ENCODE peak calls at places on chromosome 12, in nine cellular contexts. Y is body of pancreas; Z is tibial artery; C is naive thymus-derived CD4-positive, alpha-beta T cell; V is brain microvascular endothelial cell; S is stomach; W is mammary epithelial cell; D is tibial nerve; H is AG04450. E is an unnamed sample. For H3K27me3, the result is how much of the 10 kb centered on the place peaks cover.

GRCh38 chr12:47744005-47744651 is 14.6 kb downstream of the RAPGEF3 start:
- DNase-seq in V (no peak), W (peak), C (peak), Y (peak), D (no peak), Z (no peak), S (peak), H (no peak), E (peak)

GRCh38 chr12:48165089-48166031 is 8.0 kb upstream of the ASB8 start:
- DNase-seq in D (no peak), Z (no peak), S (no peak), W (peak), V (no peak), H (peak), Y (no peak), C (peak), E (no peak)

GRCh38 chr12:128245106-128245505 is 21.9 kb upstream of the TMEM132C start:
- DNase-seq in W (no peak), S (no peak), D (no peak), C (no peak), H (no peak), Z (no peak), V (no peak), Y (no peak), E (no peak)

GRCh38 chr12:47636908-47637780 is 68.7 kb downstream of the RPAP3 start:
- DNase-seq in C (no peak), D (no peak), Z (no peak), Y (peak), H (no peak), W (peak), V (peak), S (peak), E (peak)

GRCh38 chr12:128573907-128574306 is 249.9 kb downstream of the SLC15A4 start:
- DNase-seq in Z (no peak), S (no peak), W (no peak), C (no peak), D (no peak), H (no peak), V (no peak), Y (no peak), E (no peak)

GRCh38 chr12:111056618-111057521 is 136.5 kb upstream of the MYL2 start:
- DNase-seq in Y (no peak), V (no peak), W (no peak), H (no peak), Z (no peak), S (no peak), D (no peak), C (peak), E (peak)

GRCh38 chr12:98896938-98897337 is 251.8 kb downstream of the APAF1 start:
- DNase-seq in S (no peak), V (no peak), C (no peak), H (no peak), W (no peak), Z (no peak), D (no peak), Y (no peak), E (no peak)

GRCh38 chr12:80165741-80166140 is 66.4 kb downstream of the OTOGL start:
- DNase-seq in Z (no peak), V (no peak), W (no peak), H (no peak), S (no peak), C (no peak), Y (no peak), D (no peak), E (no peak)

GRCh38 chr12:115661103-115661502 is 616.4 kb downstream of the MED13L start:
- DNase-seq in C (no peak), W (no peak), H (no peak), D (no peak), Y (no peak), S (peak), Z (no peak), V (no peak), E (no peak)

GRCh38 chr12:31431721-31432120 is 105.8 kb upstream of the SINHCAF start:
- DNase-seq in D (no peak), V (peak), H (peak), W (no peak), S (no peak), Z (no peak), C (no peak), Y (no peak), E (no peak)

GRCh38 chr12:8860165-8860961 is 37.9 kb downstream of the A2ML1 start:
- DNase-seq in C (peak), D (peak), V (peak), H (no peak), Y (peak), Z (peak), W (peak), S (peak), E (no peak)

GRCh38 chr12:10227648-10228047 is 15.0 kb downstream of the GABARAPL1 start:
- DNase-seq in D (no peak), S (no peak), C (no peak), V (no peak), Y (no peak), H (no peak), Z (no peak), W (no peak), E (no peak)

GRCh38 chr12:13194462-13195110 is 1.9 kb upstream of the EMP1 start:
- DNase-seq in W (peak), C (no peak), S (no peak), D (no peak), V (no peak), Z (no peak), H (no peak), Y (no peak), E (no peak)

GRCh38 chr12:124450376-124450750 is 117.0 kb downstream of the NCOR2 start:
- DNase-seq in V (no peak), S (no peak), D (no peak), Z (peak), Y (no peak), W (no peak), C (no peak), H (no peak), E (peak)

GRCh38 chr12:113932411-113933196 is 33.5 kb downstream of the RBM19 start:
- DNase-seq in S (no peak), W (no peak), V (peak), D (no peak), C (no peak), Y (no peak), Z (no peak), H (no peak), E (no peak)

GRCh38 chr12:56792678-56793077 is 29.6 kb downstream of the HSD17B6 start:
- DNase-seq in Z (no peak), H (no peak), W (no peak), D (no peak), S (no peak), V (no peak), C (no peak), Y (no peak), E (no peak)

GRCh38 chr12:79997115-79997805 is 62.4 kb upstream of the PPP1R12A start:
- DNase-seq in H (no peak), Z (no peak), S (no peak), Y (no peak), D (no peak), V (no peak), C (no peak), W (no peak), E (no peak)

GRCh38 chr12:79725987-79726386 is 35.2 kb upstream of the PAWR start:
- DNase-seq in Y (no peak), C (no peak), H (peak), W (peak), V (peak), D (no peak), S (no peak), Z (no peak), E (no peak)

GRCh38 chr12:126734738-126735137 is 1532.2 kb upstream of the TMEM132C start:
- DNase-seq in C (no peak), Z (no peak), H (no peak), W (no peak), Y (no peak), D (no peak), V (no peak), S (no peak), E (no peak)

GRCh38 chr12:69101505-69101904 is 137.9 kb upstream of the CPSF6 start:
- DNase-seq in S (no peak), H (no peak), V (no peak), Y (peak), W (no peak), D (no peak), C (no peak), Z (no peak), E (no peak)

GRCh38 chr12:4046150-4046845 is 173.1 kb upstream of the PARP11 start:
- DNase-seq in V (no peak), Y (no peak), H (no peak), D (no peak), C (no peak), S (no peak), W (no peak), Z (no peak), E (no peak)

GRCh38 chr12:57889541-57889989 is 43.0 kb upstream of the CTDSP2 start:
- DNase-seq in S (no peak), W (no peak), H (peak), D (peak), C (no peak), V (peak), Z (peak), Y (peak), E (peak)

GRCh38 chr12:89497005-89497404 is 27.6 kb downstream of the GALNT4 start:
- DNase-seq in Z (no peak), C (no peak), H (no peak), V (no peak), W (no peak), Y (no peak), D (no peak), S (peak), E (no peak)

GRCh38 chr12:4191642-4192041 is 81.9 kb upstream of the CCND2 start:
- DNase-seq in D (no peak), C (no peak), H (no peak), W (no peak), Z (no peak), S (no peak), Y (no peak), V (no peak), E (no peak)

GRCh38 chr12:116881867-116882507 is 746 bp upstream of the HRK start:
- DNase-seq in V (no peak), W (no peak), Y (no peak), C (no peak), H (no peak), D (no peak), Z (no peak), S (no peak), E (no peak)

GRCh38 chr12:56114084-56114483 is 2.3 kb upstream of the RPL41 start:
- DNase-seq in Z (no peak), Y (no peak), D (no peak), C (no peak), S (no peak), V (no peak), W (no peak), H (no peak), E (no peak)

GRCh38 chr12:79674629-79675028 is 16.1 kb downstream of the PAWR start:
- DNase-seq in Y (no peak), V (peak), S (no peak), C (no peak), H (no peak), W (peak), Z (no peak), D (no peak), E (no peak)

GRCh38 chr12:76252031-76252430 is 96.2 kb downstream of the BBS10 start:
- DNase-seq in C (no peak), Z (no peak), W (no peak), V (no peak), H (no peak), Y (no peak), S (no peak), D (no peak), E (no peak)

GRCh38 chr12:98543701-98544100 is 28.3 kb downstream of the TMPO start:
- DNase-seq in D (no peak), Y (no peak), W (no peak), H (no peak), S (no peak), Z (no peak), C (no peak), V (no peak), E (no peak)

GRCh38 chr12:65955418-65955817 is 131.1 kb downstream of the HMGA2 start:
- DNase-seq in Z (no peak), S (no peak), D (no peak), H (no peak), W (peak), Y (no peak), C (no peak), V (no peak), E (no peak)

GRCh38 chr12:96323906-96324305 is 76.3 kb downstream of the CDK17 start:
- DNase-seq in Z (no peak), V (no peak), S (no peak), C (no peak), D (no peak), H (no peak), Y (no peak), W (no peak), E (no peak)

GRCh38 chr12:125645724-125646123 is 580.5 kb downstream of the AACS start:
- DNase-seq in D (no peak), S (no peak), C (no peak), V (no peak), Z (no peak), W (no peak), H (no peak), Y (no peak), E (no peak)

GRCh38 chr12:80925983-80926382 is 11.8 kb downstream of the LIN7A start:
- DNase-seq in Y (no peak), H (no peak), D (no peak), V (no peak), S (no peak), W (no peak), Z (no peak), C (no peak), E (no peak)

GRCh38 chr12:43370299-43370698 is 181.7 kb downstream of the ADAMTS20 start:
- DNase-seq in Y (no peak), S (no peak), C (no peak), D (no peak), H (peak), V (peak), Z (no peak), W (peak), E (no peak)

GRCh38 chr12:120013659-120014380 is 24.8 kb downstream of the BICDL1 start:
- DNase-seq in D (no peak), C (peak), Y (no peak), H (no peak), Z (no peak), W (peak), V (no peak), S (no peak), E (no peak)

GRCh38 chr12:54544743-54545142 is 4.7 kb upstream of the PDE1B start:
- DNase-seq in Z (no peak), D (no peak), C (no peak), S (no peak), Y (no peak), H (no peak), V (no peak), W (no peak), E (no peak)
- H3K27me3 ChIP-seq in Z (under half), D (under half), C (under half), S (under half), Y (under half), H (under half), V (under half), W (under half), E (under half)

GRCh38 chr12:6962285-6963015 is 8.0 kb downstream of the PHB2 start:
- DNase-seq in Y (peak), V (no peak), W (no peak), D (no peak), C (no peak), S (peak), Z (peak), H (no peak), E (peak)
- H3K4me3 ChIP-seq in Y (no peak), V (no peak), W (peak), D (no peak), C (no peak), S (peak), Z (no peak), H (no peak), E (peak)

DNA sequence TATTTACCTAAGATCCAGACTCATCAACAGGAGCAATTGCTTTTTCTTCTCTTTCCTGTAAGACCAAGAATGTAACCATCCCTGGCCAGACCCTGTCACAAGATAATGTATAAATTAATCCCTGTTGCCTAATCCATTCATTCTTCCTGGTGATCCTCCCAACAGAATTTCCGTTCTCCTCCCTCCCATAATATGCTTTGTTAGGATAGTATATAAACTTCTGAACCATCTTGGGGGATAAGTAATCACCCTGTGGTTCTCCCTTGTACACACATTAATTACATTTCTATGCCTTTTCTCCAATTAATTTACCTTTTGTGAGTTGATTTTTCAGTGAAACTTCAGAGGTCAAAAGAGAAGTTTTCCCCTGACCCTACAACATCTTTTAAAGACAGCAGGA is 76.2 kb upstream of the RASSF8 start:
- DNase-seq in C (no peak), Y (no peak), W (no peak), D (no peak), V (no peak), H (no peak), S (no peak), Z (no peak), E (no peak)
- H3K27ac ChIP-seq in C (no peak), Y (no peak), W (no peak), D (no peak), V (no peak), H (no peak), S (no peak), Z (no peak), E (no peak)

GRCh38 chr12:132315951-132316350 is 13.4 kb downstream of the GALNT9 start:
- DNase-seq in Z (no peak), H (no peak), S (no peak), V (no peak), C (no peak), W (no peak), D (no peak), Y (no peak), E (peak)

GRCh38 chr12:132316497-132317232 is 12.7 kb downstream of the GALNT9 start:
- DNase-seq in V (no peak), Y (no peak), S (no peak), C (no peak), Z (no peak), H (no peak), D (no peak), W (no peak), E (no peak)

GRCh38 chr12:132314035-132314434 is 15.4 kb downstream of the GALNT9 start:
- DNase-seq in Z (no peak), C (no peak), D (no peak), H (no peak), Y (no peak), V (no peak), S (no peak), W (no peak), E (no peak)

GRCh38 chr12:132314516-132315233 is 14.7 kb downstream of the GALNT9 start:
- DNase-seq in W (no peak), Z (no peak), H (no peak), C (no peak), V (no peak), D (no peak), Y (no peak), S (no peak), E (no peak)

DNA sequence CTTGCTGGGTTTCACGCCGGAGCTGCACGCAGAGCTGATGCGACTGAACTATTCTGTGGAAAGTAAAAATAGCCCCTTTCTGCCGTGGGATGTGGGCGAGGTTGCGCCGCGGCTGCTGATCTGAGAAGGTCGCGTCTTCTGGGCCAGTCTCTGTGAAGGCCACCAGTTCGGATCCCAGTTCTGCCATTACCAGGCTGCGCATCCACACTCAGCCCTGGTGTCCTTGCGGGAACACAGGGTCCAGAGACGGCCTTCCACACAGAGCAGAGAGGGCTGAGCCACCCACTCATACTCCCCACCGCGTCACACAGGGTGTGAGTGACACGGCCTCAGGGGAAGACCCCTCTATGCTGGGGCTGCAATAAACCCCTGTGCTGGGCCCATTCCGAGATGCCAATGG is 13.9 kb downstream of the GALNT9 start:
- DNase-seq in Y (no peak), V (no peak), D (no peak), H (no peak), W (no peak), Z (no peak), S (no peak), C (no peak), E (no peak)
- H3K27me3 ChIP-seq in Y (under half), V (under half), D (under half), H (under half), W (under half), Z (half or more), S (under half), C (under half), E (under half)